ENCODE peak calls at places on chromosomes 2 and 18, in seven cellular contexts. G is M059J; B is stimulated activated naive B cell treated with anti-CD40 and anti-IgM and Interleukin-4, amounts not matched to agents 10 μg/mL and 1 μg/mL and 100 μg/mL, for 72 hours; Z is thoracic aorta; D is AG08395; H is choroid plexus epithelial cell; X is frontal cortex. Q is an unnamed sample.

GRCh38 chr18:12038082-12038660 is 55.5 kb upstream of the ANKRD62 start:
- DNase-seq in D (peak; percentile 9), Z (no peak), H (no peak), X (peak; percentile 43), B (no peak), G (no peak), Q (no peak)

GRCh38 chr2:199985625-199986207 is 30.3 kb downstream of the MAIP1 start:
- DNase-seq in H (peak; percentile 90), D (peak; percentile 58), G (peak; percentile 75), B (peak; percentile 31), X (no peak), Z (no peak), Q (no peak)

GRCh38 chr18:527136-527535 is 26.6 kb upstream of the COLEC12 start:
- DNase-seq in Z (no peak), D (no peak), X (no peak), H (peak; percentile 57), G (no peak), B (no peak), Q (no peak)

GRCh38 chr2:218727502-218728165 is 17.0 kb downstream of the TTLL4 start:
- DNase-seq in G (peak; percentile 31), D (no peak), B (no peak), Z (no peak), H (peak; percentile 62), X (no peak), Q (no peak)

GRCh38 chr2:216951166-216951565 is 91.3 kb upstream of the TNP1 start:
- DNase-seq in X (no peak), D (no peak), H (no peak), Z (no peak), B (no peak), G (no peak), Q (no peak)

GRCh38 chr2:212708346-212708745 is 169.7 kb upstream of the ERBB4 start:
- DNase-seq in H (no peak), D (peak; percentile 31), G (peak; percentile 75), Z (no peak), X (no peak), B (no peak), Q (no peak)

GRCh38 chr2:44715671-44716077 is 225.8 kb upstream of the SIX3 start:
- DNase-seq in B (no peak), Z (no peak), G (peak; percentile 54), X (peak; percentile 3), H (peak; percentile 70), D (peak; percentile 74), Q (no peak)

GRCh38 chr2:11907178-11907577 is 160.7 kb downstream of the LPIN1 start:
- DNase-seq in B (no peak), Z (no peak), X (no peak), G (no peak), D (no peak), H (no peak), Q (no peak)

GRCh38 chr2:48018480-48018879 is 112.2 kb upstream of the FBXO11 start:
- DNase-seq in B (no peak), X (no peak), G (no peak), Z (no peak), D (no peak), H (no peak), Q (no peak)

Q was measured in NCI-H1930.